ENCODE peak calls at places on chromosomes 12 and 14, in ten cellular contexts. S is thoracic aorta; W is CD8-positive, alpha-beta T cell; M is BE2C; Y is left lung; Q is IMR-90; P is body of pancreas; C is lung; E is transverse colon; D is psoas muscle. A is an unnamed sample.

GRCh38 chr14:29233188-29233587 is 466.6 kb downstream of the FOXG1 start:
- DNase-seq in S (no peak), W (no peak), M (no peak), Y (no peak), Q (no peak), P (no peak), C (no peak), E (no peak), D (no peak), A (no peak)

GRCh38 chr12:3972576-3972975 is 99.4 kb upstream of the PARP11 start:
- DNase-seq in S (no peak), W (no peak), M (no peak), Y (no peak), Q (no peak), P (no peak), C (no peak), E (no peak), D (no peak), A (no peak)

GRCh38 chr14:61872452-61872851 is 110.2 kb downstream of the SNAPC1 start:
- DNase-seq in S (no peak), W (no peak), M (no peak), Y (no peak), Q (no peak), P (no peak), C (no peak), E (no peak), D (no peak), A (no peak)

GRCh38 chr12:78888583-78888982 is 24.0 kb downstream of the SYT1 start:
- DNase-seq in S (no peak), W (no peak), M (no peak), Y (no peak), Q (no peak), P (no peak), C (no peak), E (no peak), D (no peak), A (no peak)

GRCh38 chr14:77088645-77089044 is 9.4 kb upstream of the CIPC start:
- DNase-seq in S (no peak), W (no peak), M (no peak), Y (no peak), Q (no peak), P (no peak), C (no peak), E (no peak), D (no peak), A (no peak)

GRCh38 chr14:68463299-68463698 is 329.6 kb downstream of the ZFP36L1 start:
- DNase-seq in S (no peak), W (no peak), M (no peak), Y (no peak), Q (no peak), P (no peak), C (no peak), E (no peak), D (no peak), A (no peak)

GRCh38 chr14:23069413-23069806 is 12.1 kb upstream of the CDH24 start:
- DNase-seq in S (no peak), W (no peak), M (no peak), Y (no peak), Q (no peak), P (no peak), C (no peak), E (no peak), D (no peak), A (no peak)

GRCh38 chr12:2183556-2184541 is 131.1 kb downstream of the CACNA1C start:
- DNase-seq in S (no peak), W (no peak), M (no peak), Y (no peak), Q (peak; percentile 75), P (no peak), C (no peak), E (no peak), D (no peak), A (no peak)

GRCh38 chr12:52741378-52742195 is 35.6 kb downstream of the KRT76 start:
- DNase-seq in S (no peak), W (peak; percentile 58), M (no peak), Y (peak; percentile 51), Q (peak; percentile 46), P (peak; percentile 72), C (peak; percentile 50), E (peak; percentile 47), D (peak; percentile 26), A (peak; percentile 84)

GRCh38 chr12:127507336-127507735 is 759.6 kb upstream of the TMEM132C start:
- DNase-seq in S (no peak), W (no peak), M (no peak), Y (no peak), Q (no peak), P (no peak), C (no peak), E (no peak), D (no peak), A (no peak)

GRCh38 chr12:27083861-27084271 is 1.5 kb upstream of the C12orf71 start:
- DNase-seq in S (no peak), W (no peak), M (no peak), Y (no peak), Q (peak; percentile 71), P (no peak), C (no peak), E (no peak), D (no peak), A (no peak)

GRCh38 chr12:125403145-125403789 is 338.0 kb downstream of the AACS start:
- DNase-seq in S (no peak), W (no peak), M (no peak), Y (no peak), Q (peak; percentile 6), P (no peak), C (no peak), E (no peak), D (no peak), A (peak; percentile 35)

GRCh38 chr12:123010110-123010509 is 29.6 kb downstream of the ARL6IP4 start:
- DNase-seq in S (no peak), W (no peak), M (no peak), Y (no peak), Q (no peak), P (no peak), C (no peak), E (no peak), D (no peak), A (no peak)

GRCh38 chr12:123013185-123014095 is 33.0 kb downstream of the ARL6IP4 start:
- DNase-seq in S (no peak), W (no peak), M (no peak), Y (no peak), Q (no peak), P (no peak), C (no peak), E (no peak), D (no peak), A (no peak)

GRCh38 chr12:123006977-123007376 is 26.5 kb downstream of the ARL6IP4 start:
- DNase-seq in S (no peak), W (no peak), M (no peak), Y (no peak), Q (peak; percentile 51), P (no peak), C (no peak), E (no peak), D (no peak), A (no peak)

GRCh38 chr12:123011701-123012100 is 31.2 kb downstream of the ARL6IP4 start:
- DNase-seq in S (no peak), W (no peak), M (no peak), Y (no peak), Q (no peak), P (no peak), C (no peak), E (no peak), D (no peak), A (no peak)

DNA sequence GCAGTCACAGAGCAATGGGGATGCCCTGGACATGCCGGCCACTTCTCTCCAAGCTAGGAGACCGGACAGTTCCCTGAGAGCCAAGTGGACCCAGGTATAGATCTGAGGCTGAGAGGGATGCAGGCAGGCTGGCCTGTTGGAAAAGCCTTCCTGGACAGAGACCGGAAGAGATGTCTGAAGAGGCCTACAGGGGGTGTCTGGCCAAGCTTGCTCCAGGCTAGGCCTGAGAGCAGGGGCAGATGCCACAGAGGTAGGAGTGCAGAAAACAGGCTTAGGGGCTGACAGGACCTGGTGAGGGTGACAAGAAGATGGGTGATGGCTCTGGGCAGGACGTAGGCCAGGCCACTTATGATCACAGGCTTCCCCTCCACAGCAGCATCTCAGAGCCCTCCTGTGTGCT is 30.2 kb downstream of the ARL6IP4 start:
- DNase-seq in S (no peak), W (no peak), M (peak; percentile 12), Y (no peak), Q (no peak), P (no peak), C (no peak), E (no peak), D (no peak), A (no peak)
- H3K36me3 ChIP-seq in S (no peaks in the 10 kb centered on the region), W (peaks cover 6% of the 10 kb centered on the region), M (no peaks in the 10 kb centered on the region), Y (no peaks in the 10 kb centered on the region), Q (peaks cover 20% of the 10 kb centered on the region), P (no peaks in the 10 kb centered on the region), C (peaks cover 27% of the 10 kb centered on the region), E (no peaks in the 10 kb centered on the region), D (no peaks in the 10 kb centered on the region), A (no peaks in the 10 kb centered on the region)

DNA sequence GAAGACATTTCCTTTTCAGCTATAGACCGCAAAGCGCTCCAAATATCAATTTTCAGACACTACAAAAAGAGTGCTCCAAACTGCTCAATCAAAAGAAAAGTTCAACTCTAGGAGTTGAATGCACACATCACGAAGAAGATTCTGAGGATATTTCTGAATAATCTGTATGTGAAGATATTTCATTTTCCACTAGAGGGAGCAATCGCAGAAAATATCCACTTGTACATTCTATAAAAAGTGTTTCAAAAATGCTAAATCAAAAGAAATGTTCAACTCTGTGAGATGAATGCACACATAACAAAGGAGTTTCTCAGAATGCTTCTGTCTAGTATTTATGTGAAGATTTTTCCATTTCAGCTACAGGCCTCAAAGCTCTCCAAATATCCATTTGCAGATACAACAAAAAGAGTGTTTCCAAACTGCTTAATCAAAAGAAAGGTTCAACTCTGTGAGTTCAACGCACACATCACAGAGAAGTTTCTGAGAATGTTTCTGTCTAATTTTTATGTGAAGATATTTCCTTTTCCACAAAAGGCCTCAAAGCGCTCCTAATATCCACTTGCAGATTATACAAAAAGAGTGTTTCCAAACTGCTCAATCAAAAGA is 643.8 kb upstream of the ALG10B start:
- DNase-seq in S (no peak), W (no peak), M (no peak), Y (no peak), Q (no peak), P (no peak), C (no peak), E (no peak), D (no peak), A (no peak)
- TF ChIP-seq CTCF in S (no peak), W (no peak), M (peak; percentile 39), Y (no peak), Q (peak; percentile 14), P (no peak), C (no peak), E (no peak), D (no peak), A (no peak)

DNA sequence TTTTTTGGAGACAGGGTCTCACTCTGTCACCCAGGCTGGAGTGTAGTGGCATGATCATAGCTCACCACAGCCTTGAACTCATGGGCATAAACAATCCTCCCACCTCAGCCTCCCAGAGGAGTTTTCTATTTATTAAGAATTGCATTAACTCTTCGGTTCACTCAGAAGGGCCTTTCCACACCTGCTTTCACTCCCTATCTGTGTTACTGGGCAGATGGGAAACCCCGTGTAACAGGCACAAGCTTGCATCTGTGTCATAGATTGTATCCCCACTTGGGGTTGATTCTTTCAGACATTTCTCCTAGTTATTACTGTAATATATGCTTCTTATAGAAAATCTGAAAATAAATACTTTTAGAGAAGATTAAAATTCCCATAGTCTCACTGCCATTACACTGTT is 38.7 kb downstream of the STX2 start:
- DNase-seq in S (no peak), W (no peak), M (no peak), Y (no peak), Q (no peak), P (no peak), C (no peak), E (no peak), D (no peak), A (no peak)
- H3K36me3 ChIP-seq in S (peaks cover 29% of the 10 kb centered on the region), W (peaks cover 8% of the 10 kb centered on the region), M (peaks cover 27% of the 10 kb centered on the region), Y (no peaks in the 10 kb centered on the region), Q (peaks cover 41% of the 10 kb centered on the region), P (peaks cover 12% of the 10 kb centered on the region), C (peaks cover 24% of the 10 kb centered on the region), E (no peaks in the 10 kb centered on the region), D (peaks cover 8% of the 10 kb centered on the region), A (no peaks in the 10 kb centered on the region)

GRCh38 chr12:11812558-11813421 is 163.3 kb downstream of the ETV6 start:
- DNase-seq in S (no peak), W (no peak), M (peak; percentile 44), Y (peak; percentile 51), Q (peak; percentile 27), P (no peak), C (no peak), E (peak; percentile 50), D (peak; percentile 34), A (peak; percentile 51)
- TF ChIP-seq CTCF in S (peak; percentile 8), W (no peak), M (peak; percentile 37), Y (no peak), Q (no peak), P (no peak), C (no peak), E (peak; percentile 7), D (no peak), A (no peak)